ENCODE peak calls at places on chromosomes 7 and 10, in four cellular contexts. One of them, this sample, is unnamed.

GRCh38 chr7:77822269-77822668 is 23.7 kb downstream of the PHTF2 start:
- DNase-seq in NCI-H1092 treated with DMSO at 0.1 percent for 48 hours: no peak
- DNase-seq in A549: no peak
- DNase-seq in NB4: no peak
- DNase-seq in this sample: no peak

GRCh38 chr10:373516-374309 is 238.5 kb downstream of the ZMYND11 start:
- DNase-seq in NCI-H1092 treated with DMSO at 0.1 percent for 48 hours: peak
- DNase-seq in A549: peak
- DNase-seq in NB4: no peak
- DNase-seq in this sample: no peak

GRCh38 chr10:26555719-26556368 is 117.7 kb downstream of the APBB1IP start:
- DNase-seq in NCI-H1092 treated with DMSO at 0.1 percent for 48 hours: no peak
- DNase-seq in A549: peak
- DNase-seq in NB4: peak
- DNase-seq in this sample: no peak

GRCh38 chr10:100999742-101000601 is at the start of gene LZTS2:
- DNase-seq in NCI-H1092 treated with DMSO at 0.1 percent for 48 hours: no peak
- DNase-seq in A549: no peak
- DNase-seq in NB4: no peak
- DNase-seq in this sample: peak

GRCh38 chr7:116610210-116610609 is 61.8 kb upstream of the MET start:
- DNase-seq in NCI-H1092 treated with DMSO at 0.1 percent for 48 hours: no peak
- DNase-seq in A549: no peak
- DNase-seq in NB4: peak
- DNase-seq in this sample: no peak

GRCh38 chr10:59582779-59583178 is 126.9 kb downstream of the SLC16A9 start:
- DNase-seq in NCI-H1092 treated with DMSO at 0.1 percent for 48 hours: no peak
- DNase-seq in A549: no peak
- DNase-seq in NB4: no peak
- DNase-seq in this sample: no peak

GRCh38 chr10:45410807-45411606 is 37.0 kb downstream of the ALOX5 start:
- DNase-seq in NCI-H1092 treated with DMSO at 0.1 percent for 48 hours: no peak
- DNase-seq in A549: no peak
- DNase-seq in NB4: no peak
- DNase-seq in this sample: no peak

GRCh38 chr7:158282461-158283001 is 305.1 kb downstream of the PTPRN2 start:
- DNase-seq in NCI-H1092 treated with DMSO at 0.1 percent for 48 hours: no peak
- DNase-seq in A549: no peak
- DNase-seq in NB4: no peak
- DNase-seq in this sample: peak

GRCh38 chr10:127920319-127921074 is 13.6 kb downstream of the PTPRE start:
- DNase-seq in NCI-H1092 treated with DMSO at 0.1 percent for 48 hours: no peak
- DNase-seq in A549: no peak
- DNase-seq in NB4: peak
- DNase-seq in this sample: no peak

GRCh38 chr7:14583518-14583917 is 319.0 kb downstream of the DGKB start:
- DNase-seq in NCI-H1092 treated with DMSO at 0.1 percent for 48 hours: peak
- DNase-seq in A549: no peak
- DNase-seq in NB4: no peak
- DNase-seq in this sample: no peak

GRCh38 chr7:55484241-55484640 is 88.1 kb downstream of the VOPP1 start:
- DNase-seq in NCI-H1092 treated with DMSO at 0.1 percent for 48 hours: no peak
- DNase-seq in A549: no peak
- DNase-seq in NB4: no peak
- DNase-seq in this sample: no peak

GRCh38 chr10:70954777-70955176 is 66.4 kb upstream of the PCBD1 start:
- DNase-seq in NCI-H1092 treated with DMSO at 0.1 percent for 48 hours: no peak
- DNase-seq in A549: no peak
- DNase-seq in NB4: no peak
- DNase-seq in this sample: peak

GRCh38 chr10:71045188-71045841 is 156.9 kb upstream of the PCBD1 start:
- DNase-seq in NCI-H1092 treated with DMSO at 0.1 percent for 48 hours: peak
- DNase-seq in A549: no peak
- DNase-seq in NB4: peak
- DNase-seq in this sample: peak

GRCh38 chr10:127492607-127493250 is 56.4 kb upstream of the NPS start:
- DNase-seq in NCI-H1092 treated with DMSO at 0.1 percent for 48 hours: no peak
- DNase-seq in A549: peak
- DNase-seq in NB4: peak
- DNase-seq in this sample: no peak

GRCh38 chr7:50456371-50457123 is 6.4 kb upstream of the FIGNL1 start:
- DNase-seq in NCI-H1092 treated with DMSO at 0.1 percent for 48 hours: no peak
- DNase-seq in A549: no peak
- DNase-seq in NB4: no peak
- DNase-seq in this sample: no peak

This sample was measured in posterior vena cava.